ENCODE peak calls at places on chromosomes 3 and 15, in nine cellular contexts. U is AG10803; X is fibroblast of lung; D is CD8-positive, alpha-beta T cell; H is CD4-positive, alpha-beta T cell; C is lower lobe of right lung; P is choroid plexus epithelial cell; K is IMR-90; O is cardiac fibroblast. G is an unnamed sample.

GRCh38 chr15:86772369-86773059 is 692.8 kb downstream of the AGBL1 start:
- DNase-seq in U (no peak), X (peak), D (no peak), H (no peak), C (no peak), P (peak), K (no peak), O (no peak), G (no peak)

GRCh38 chr15:82653483-82653882 is 6.3 kb upstream of the CPEB1 start:
- DNase-seq in U (no peak), X (no peak), D (no peak), H (no peak), C (no peak), P (no peak), K (no peak), O (no peak), G (no peak)

GRCh38 chr3:52091566-52092290 is 35.4 kb upstream of the DUSP7 start:
- DNase-seq in U (peak), X (peak), D (no peak), H (no peak), C (peak), P (no peak), K (peak), O (no peak), G (no peak)

GRCh38 chr15:75214293-75215096 is 12.8 kb downstream of the C15orf39 start:
- DNase-seq in U (no peak), X (no peak), D (no peak), H (no peak), C (no peak), P (no peak), K (no peak), O (no peak), G (no peak)

GRCh38 chr3:108489776-108490175 is 20.6 kb downstream of the MYH15 start:
- DNase-seq in U (peak), X (peak), D (peak), H (no peak), C (no peak), P (peak), K (peak), O (peak), G (peak)

GRCh38 chr3:19920401-19921075 is 13.5 kb downstream of the EFHB start:
- DNase-seq in U (no peak), X (no peak), D (no peak), H (no peak), C (no peak), P (no peak), K (no peak), O (no peak), G (no peak)

GRCh38 chr3:190863119-190863465 is 598 bp upstream of the GMNC start:
- DNase-seq in U (no peak), X (peak), D (no peak), H (no peak), C (no peak), P (peak), K (no peak), O (peak), G (no peak)

GRCh38 chr3:12483364-12483763 is 916 bp upstream of the TSEN2 start:
- DNase-seq in U (no peak), X (peak), D (no peak), H (no peak), C (no peak), P (peak), K (peak), O (peak), G (no peak)

GRCh38 chr3:195845483-195845882 is 33.8 kb upstream of the MUC4 start:
- DNase-seq in U (no peak), X (no peak), D (no peak), H (no peak), C (no peak), P (no peak), K (no peak), O (no peak), G (no peak)

GRCh38 chr3:67302419-67302979 is 304.4 kb downstream of the KBTBD8 start:
- DNase-seq in U (no peak), X (no peak), D (no peak), H (no peak), C (no peak), P (no peak), K (no peak), O (no peak), G (no peak)

GRCh38 chr3:129605593-129606521 is 619 bp downstream of the PLXND1 start:
- DNase-seq in U (peak), X (peak), D (peak), H (peak), C (peak), P (peak), K (peak), O (peak), G (peak)

GRCh38 chr3:129603561-129603942 is 2.9 kb downstream of the PLXND1 start:
- DNase-seq in U (no peak), X (no peak), D (no peak), H (no peak), C (no peak), P (no peak), K (no peak), O (no peak), G (no peak)

GRCh38 chr3:129602730-129603560 is 3.5 kb downstream of the PLXND1 start:
- DNase-seq in U (peak), X (peak), D (no peak), H (no peak), C (peak), P (peak), K (peak), O (peak), G (no peak)

GRCh38 chr3:129604942-129605592 is 1.4 kb downstream of the PLXND1 start:
- DNase-seq in U (no peak), X (no peak), D (no peak), H (no peak), C (peak), P (peak), K (no peak), O (no peak), G (no peak)

GRCh38 chr3:129604223-129604941 is 2.1 kb downstream of the PLXND1 start:
- DNase-seq in U (no peak), X (no peak), D (no peak), H (no peak), C (no peak), P (no peak), K (no peak), O (no peak), G (no peak)
- TF ChIP-seq CTCF in U (no peak), X (no peak), D (no peak), H (no peak), C (no peak), P (no peak), K (no peak), O (no peak), G (no peak)

GRCh38 chr3:84717894-84718293 is 240.9 kb upstream of the CADM2 start:
- DNase-seq in U (no peak), X (no peak), D (no peak), H (no peak), C (no peak), P (peak), K (no peak), O (no peak), G (no peak)
- TF ChIP-seq CTCF in U (no peak), X (no peak), D (no peak), H (no peak), C (no peak), P (no peak), K (no peak), O (no peak), G (no peak)

GRCh38 chr3:33799202-33799551 is 747 bp downstream of the PDCD6IP start:
- DNase-seq in U (no peak), X (no peak), D (no peak), H (no peak), C (no peak), P (no peak), K (no peak), O (no peak), G (no peak)

GRCh38 chr3:33796137-33796536 is 2.3 kb upstream of the PDCD6IP start:
- DNase-seq in U (no peak), X (no peak), D (no peak), H (no peak), C (no peak), P (no peak), K (no peak), O (no peak), G (no peak)

GRCh38 chr3:33798113-33798417 is 365 bp upstream of the PDCD6IP start:
- DNase-seq in U (no peak), X (no peak), D (no peak), H (no peak), C (no peak), P (no peak), K (no peak), O (no peak), G (no peak)

GRCh38 chr3:33803252-33803651 is 4.8 kb downstream of the PDCD6IP start:
- DNase-seq in U (no peak), X (no peak), D (no peak), H (no peak), C (no peak), P (no peak), K (no peak), O (no peak), G (no peak)

DNA sequence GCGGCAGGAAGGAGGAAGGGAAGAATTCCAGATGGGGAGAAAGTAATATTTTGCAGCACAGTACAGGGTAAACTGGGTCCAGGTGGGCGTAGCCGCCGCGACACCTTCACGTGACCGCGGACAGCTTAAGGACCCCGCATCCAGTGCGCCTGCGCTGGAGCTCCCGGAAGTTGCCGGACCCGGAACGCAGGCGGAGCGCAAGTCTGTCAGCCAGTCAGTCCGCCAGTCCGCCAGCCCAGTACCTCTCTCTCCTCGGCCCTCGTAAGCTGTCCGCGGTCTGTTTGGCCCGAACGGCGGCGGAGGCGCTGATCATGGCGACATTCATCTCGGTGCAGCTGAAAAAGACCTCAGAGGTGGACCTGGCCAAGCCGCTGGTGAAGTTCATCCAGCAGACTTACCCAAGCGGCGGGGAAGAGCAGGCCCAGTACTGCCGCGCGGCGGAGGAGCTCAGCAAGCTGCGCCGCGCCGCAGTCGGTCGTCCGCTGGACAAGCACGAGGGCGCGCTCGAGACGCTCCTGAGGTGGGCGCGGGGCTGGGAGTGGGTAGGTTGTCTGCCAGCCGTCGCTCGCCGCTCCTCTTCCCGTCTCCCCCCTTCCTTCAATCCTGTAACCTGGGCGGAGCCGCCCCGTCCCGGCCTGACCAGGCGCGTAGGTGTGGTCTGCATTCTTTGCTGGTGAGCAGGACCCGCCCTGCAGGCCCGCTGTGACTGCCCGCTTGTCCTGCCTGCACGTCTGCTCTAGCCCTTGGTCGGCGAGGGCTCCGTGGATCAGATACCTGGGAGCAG is at the start of gene PDCD6IP:
- DNase-seq in U (peak), X (peak), D (peak), H (peak), C (peak), P (peak), K (peak), O (peak), G (peak)
- TF ChIP-seq CTCF in U (peak), X (peak), D (no peak), H (peak), C (no peak), P (peak), K (peak), O (peak), G (no peak)

DNA sequence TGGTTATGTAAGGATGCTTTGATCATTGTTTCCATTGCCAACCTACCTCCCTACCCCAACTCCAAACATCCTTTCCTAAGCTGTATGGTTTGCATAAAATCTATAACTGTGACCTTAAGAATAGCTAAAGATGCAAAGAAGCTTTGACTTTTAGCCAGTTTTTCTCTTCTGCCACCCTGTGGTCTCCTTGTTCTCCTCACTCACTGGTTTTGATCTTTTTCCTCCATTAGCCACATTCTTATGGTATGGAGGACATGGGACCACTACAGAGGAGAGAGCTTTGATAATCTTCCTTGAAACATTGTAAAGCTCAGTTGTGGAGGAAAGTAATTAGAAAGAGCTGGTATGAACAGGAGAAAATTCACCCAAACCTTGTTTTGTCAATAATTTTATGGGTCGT is 115.9 kb downstream of the NEK11 start:
- DNase-seq in U (peak), X (no peak), D (no peak), H (no peak), C (no peak), P (peak), K (peak), O (peak), G (no peak)
- TF ChIP-seq CTCF in U (no peak), X (peak), D (no peak), H (no peak), C (no peak), P (peak), K (no peak), O (no peak), G (no peak)

GRCh38 chr3:23884481-23884880 is 32.3 kb downstream of the NKIRAS1 start:
- DNase-seq in U (peak), X (no peak), D (no peak), H (no peak), C (no peak), P (no peak), K (no peak), O (no peak), G (no peak)
- TF ChIP-seq CTCF in U (peak), X (peak), D (no peak), H (no peak), C (peak), P (peak), K (peak), O (peak), G (no peak)

DNA sequence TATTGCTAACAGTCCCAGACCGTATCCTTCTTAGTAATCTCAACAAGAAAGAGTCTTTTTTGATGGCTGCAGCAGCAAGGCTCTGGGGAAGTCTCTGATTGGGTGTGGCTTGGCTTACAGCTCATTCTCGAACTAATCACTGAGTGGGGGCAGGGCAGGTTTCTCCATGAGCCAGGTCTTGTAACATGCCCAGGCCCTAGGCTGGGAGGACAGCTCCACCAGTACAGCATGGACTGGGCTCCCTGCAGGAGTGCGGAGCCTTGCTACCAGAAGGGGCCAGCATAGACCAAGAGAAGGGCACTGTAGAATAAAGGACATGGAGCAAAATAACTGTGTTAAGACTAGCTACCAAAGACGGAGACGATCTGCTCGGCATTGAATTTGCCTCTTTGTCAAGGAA is 7.2 kb downstream of the CD276 start:
- DNase-seq in U (peak), X (peak), D (no peak), H (no peak), C (peak), P (peak), K (peak), O (peak), G (no peak)
- TF ChIP-seq CTCF in U (peak), X (peak), D (no peak), H (no peak), C (no peak), P (peak), K (peak), O (peak), G (no peak)

DNA sequence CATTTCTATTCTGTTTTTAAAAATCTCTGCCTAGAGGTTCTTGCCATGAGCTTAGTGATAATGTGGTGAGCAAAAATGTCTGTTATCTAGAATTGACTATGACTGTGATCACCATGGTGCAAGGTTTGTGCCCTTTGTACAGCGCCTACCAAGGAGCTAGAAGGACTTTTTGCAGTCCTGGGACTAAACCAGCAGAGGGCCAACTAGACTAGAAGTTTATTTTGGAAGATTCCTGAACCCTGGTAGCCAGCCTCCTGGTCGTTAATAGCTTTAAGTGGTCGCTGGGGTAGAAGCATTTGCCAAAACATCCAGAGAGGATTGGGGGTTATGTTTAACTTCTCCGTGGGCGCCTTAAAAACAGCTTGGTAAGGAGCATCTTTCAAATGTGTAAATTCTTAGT is 7.8 kb downstream of the SCG5 start:
- DNase-seq in U (peak), X (no peak), D (no peak), H (no peak), C (no peak), P (peak), K (peak), O (peak), G (no peak)
- TF ChIP-seq CTCF in U (peak), X (peak), D (no peak), H (no peak), C (no peak), P (peak), K (peak), O (peak), G (no peak)

GRCh38 chr15:83747718-83748110 is 93.8 kb downstream of the ADAMTSL3 start:
- DNase-seq in U (no peak), X (no peak), D (no peak), H (no peak), C (no peak), P (no peak), K (no peak), O (no peak), G (no peak)

GRCh38 chr15:83745771-83746170 is 91.8 kb downstream of the ADAMTSL3 start:
- DNase-seq in U (no peak), X (no peak), D (no peak), H (no peak), C (no peak), P (no peak), K (no peak), O (no peak), G (no peak)

GRCh38 chr15:83746231-83746630 is 92.3 kb downstream of the ADAMTSL3 start:
- DNase-seq in U (no peak), X (no peak), D (no peak), H (no peak), C (no peak), P (no peak), K (no peak), O (no peak), G (peak)

DNA sequence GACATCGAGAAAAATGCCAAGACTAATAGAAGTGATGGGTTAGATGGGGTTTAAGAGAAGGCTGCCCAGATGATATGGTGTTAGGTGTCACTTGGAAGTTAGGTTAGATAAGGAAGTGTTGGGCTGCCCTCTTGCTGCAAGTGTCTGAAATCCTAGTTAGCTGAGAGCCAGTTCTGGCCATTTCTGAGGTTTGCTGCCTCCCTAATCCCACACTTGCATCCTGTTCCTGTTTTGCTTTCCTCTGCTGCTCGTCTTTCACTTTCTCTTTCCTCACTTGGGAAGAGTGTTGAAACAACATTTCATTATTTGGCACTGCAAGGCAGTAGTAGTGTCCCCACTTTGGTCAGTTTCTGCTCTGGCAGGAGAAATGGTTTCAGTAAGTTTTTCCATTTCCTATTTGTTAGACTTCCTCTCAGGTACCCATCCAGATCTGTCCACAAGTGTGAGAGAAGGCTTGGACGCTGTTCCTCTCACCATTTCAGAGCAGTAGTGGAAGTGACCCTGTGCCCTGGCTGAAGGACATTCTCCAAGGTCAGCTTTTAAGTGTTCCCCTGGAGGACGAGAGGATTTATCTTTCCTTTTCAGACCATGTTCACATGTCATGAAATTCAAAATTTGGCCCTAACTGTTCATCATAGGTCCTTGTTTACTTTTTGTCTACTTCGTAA is 93.3 kb downstream of the ADAMTSL3 start:
- DNase-seq in U (peak), X (peak), D (no peak), H (no peak), C (no peak), P (peak), K (peak), O (peak), G (peak)
- TF ChIP-seq CTCF in U (peak), X (peak), D (no peak), H (no peak), C (peak), P (peak), K (no peak), O (peak), G (no peak)

GRCh38 chr3:33980252-33980651 is 181.8 kb downstream of the PDCD6IP start:
- DNase-seq in U (peak), X (peak), D (no peak), H (no peak), C (no peak), P (peak), K (peak), O (peak), G (peak)
- TF ChIP-seq CTCF in U (peak), X (peak), D (no peak), H (no peak), C (peak), P (peak), K (peak), O (peak), G (peak)

G was measured in Calu3.